ENCODE peak calls at places on chromosomes 6 and 20, in eight cellular contexts. R is neural progenitor cell, N is IMR-90, D is GM23248, V is Peyer's patch, K is aorta, O is NT2/D1, G is ovary. W is an unnamed sample. For H3K4me1 and H3K36me3, the result is how much of the 10 kb centered on the place peaks cover.

GRCh38 chr20:62685781-62686555 is 22.7 kb upstream of the NTSR1 start:
- DNase-seq in R (peak), N (no peak), D (no peak), V (peak), K (peak), O (no peak), G (no peak), W (no peak)

GRCh38 chr6:42407379-42407778 is 44.3 kb downstream of the TRERF1 start:
- DNase-seq in R (no peak), N (peak), D (peak), V (no peak), K (no peak), O (no peak), G (no peak), W (no peak)

GRCh38 chr6:45845546-45845945 is 170.1 kb downstream of the CLIC5 start:
- DNase-seq in R (no peak), N (no peak), D (peak), V (no peak), K (no peak), O (no peak), G (no peak), W (no peak)

GRCh38 chr20:62489186-62489939 is 13.6 kb upstream of the GATA5 start:
- DNase-seq in R (no peak), N (no peak), D (peak), V (no peak), K (no peak), O (no peak), G (no peak), W (no peak)

GRCh38 chr6:99979953-99980352 is 14.1 kb downstream of the MCHR2 start:
- DNase-seq in R (no peak), N (no peak), D (no peak), V (no peak), K (no peak), O (no peak), G (no peak), W (no peak)

GRCh38 chr6:168428863-168429262 is 12.1 kb upstream of the SMOC2 start:
- DNase-seq in R (no peak), N (no peak), D (no peak), V (no peak), K (no peak), O (no peak), G (no peak), W (no peak)

GRCh38 chr6:105810105-105810921 is 275.8 kb upstream of the PRDM1 start:
- DNase-seq in R (no peak), N (peak), D (peak), V (no peak), K (peak), O (peak), G (no peak), W (no peak)

GRCh38 chr20:43536817-43537440 is 21.9 kb upstream of the SGK2 start:
- DNase-seq in R (no peak), N (peak), D (peak), V (no peak), K (no peak), O (no peak), G (no peak), W (no peak)

GRCh38 chr6:165573671-165574070 is 89.4 kb downstream of the PDE10A start:
- DNase-seq in R (peak), N (peak), D (no peak), V (no peak), K (peak), O (no peak), G (peak), W (no peak)

GRCh38 chr6:3753228-3753795 is 1.8 kb upstream of the PXDC1 start:
- DNase-seq in R (no peak), N (no peak), D (no peak), V (no peak), K (no peak), O (no peak), G (no peak), W (no peak)

GRCh38 chr6:21740719-21741118 is 147.2 kb downstream of the SOX4 start:
- DNase-seq in R (peak), N (peak), D (no peak), V (no peak), K (no peak), O (no peak), G (no peak), W (no peak)

GRCh38 chr6:111761783-111762312 is 111.4 kb downstream of the FYN start:
- DNase-seq in R (peak), N (peak), D (no peak), V (peak), K (no peak), O (no peak), G (no peak), W (no peak)

GRCh38 chr6:130600880-130601341 is 226.3 kb upstream of the SMLR1 start:
- DNase-seq in R (no peak), N (peak), D (peak), V (no peak), K (no peak), O (peak), G (no peak), W (no peak)

GRCh38 chr6:148507774-148508173 is 165.1 kb downstream of the SASH1 start:
- DNase-seq in R (peak), N (peak), D (peak), V (no peak), K (no peak), O (no peak), G (no peak), W (no peak)

GRCh38 chr6:100309174-100309573 is 155.5 kb downstream of the SIM1 start:
- DNase-seq in R (no peak), N (no peak), D (no peak), V (no peak), K (no peak), O (no peak), G (no peak), W (no peak)

GRCh38 chr6:109800771-109801170 is 109.7 kb downstream of the FIG4 start:
- DNase-seq in R (no peak), N (no peak), D (no peak), V (no peak), K (no peak), O (no peak), G (no peak), W (no peak)

GRCh38 chr20:34999021-34999451 is 43.4 kb downstream of the MYH7B start:
- DNase-seq in R (no peak), N (no peak), D (no peak), V (no peak), K (no peak), O (no peak), G (no peak), W (no peak)

GRCh38 chr6:98835149-98836024 is 1.0 kb downstream of the POU3F2 start:
- DNase-seq in R (peak), N (no peak), D (no peak), V (no peak), K (peak), O (no peak), G (no peak), W (no peak)

GRCh38 chr6:139378882-139379341 is 4.5 kb upstream of the CITED2 start:
- DNase-seq in R (no peak), N (peak), D (peak), V (no peak), K (no peak), O (no peak), G (no peak), W (no peak)

GRCh38 chr6:121482004-121482693 is 46.7 kb downstream of the GJA1 start:
- DNase-seq in R (no peak), N (peak), D (peak), V (no peak), K (no peak), O (no peak), G (no peak), W (no peak)

GRCh38 chr20:31602430-31602778 is 2.7 kb upstream of the ID1 start:
- DNase-seq in R (no peak), N (no peak), D (no peak), V (no peak), K (no peak), O (no peak), G (no peak), W (no peak)

GRCh38 chr20:24787071-24787470 is 162.0 kb upstream of the CST7 start:
- DNase-seq in R (no peak), N (no peak), D (no peak), V (no peak), K (no peak), O (no peak), G (no peak), W (no peak)
- H3K4me1 ChIP-seq in R (under half), N (under half), D (under half), V (under half), K (under half), O (under half), G (under half), W (under half)

DNA sequence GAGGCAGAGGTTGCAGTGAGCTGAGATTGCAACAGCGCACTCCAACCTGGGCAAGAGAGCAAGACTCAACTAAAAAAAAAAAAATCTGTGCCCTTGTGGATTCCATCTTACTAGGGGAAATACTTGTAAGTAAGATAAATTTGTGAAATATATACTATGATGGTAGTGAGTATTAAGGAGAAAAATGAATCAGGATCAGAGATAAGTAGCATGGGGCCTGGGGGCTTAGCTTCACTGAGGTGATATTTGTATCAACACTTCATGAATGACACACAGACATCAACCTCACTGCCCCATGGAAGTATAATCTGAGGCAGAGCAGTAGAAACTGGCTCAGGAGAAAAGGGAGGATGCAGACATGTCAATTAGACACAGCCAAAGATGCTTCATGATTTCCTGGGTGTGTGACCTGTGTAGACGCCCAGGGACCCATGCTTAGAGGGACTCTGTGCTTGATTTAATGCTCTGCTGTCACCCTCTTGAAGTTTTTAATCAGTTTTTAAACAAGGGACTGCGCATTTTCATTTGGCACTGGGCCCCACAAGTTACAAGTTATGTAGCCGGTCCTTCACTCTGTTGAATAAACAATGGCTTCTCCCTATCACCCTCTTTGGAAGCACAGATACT is 41.9 kb downstream of the PCNA start:
- DNase-seq in R (no peak), N (no peak), D (peak), V (no peak), K (no peak), O (no peak), G (no peak), W (peak)
- H3K4me3 ChIP-seq in R (no peak), N (peak), D (peak), V (no peak), K (no peak), O (no peak), G (no peak), W (peak)

GRCh38 chr20:19129976-19130612 is 82.3 kb upstream of the SLC24A3 start:
- DNase-seq in R (no peak), N (no peak), D (no peak), V (no peak), K (no peak), O (no peak), G (no peak), W (no peak)
- H3K36me3 ChIP-seq in R (under half), N (under half), D (under half), V (under half), K (under half), O (under half), G (under half), W (under half)

GRCh38 chr6:134114918-134115714 is 62.7 kb upstream of the SLC2A12 start:
- DNase-seq in R (no peak), N (no peak), D (no peak), V (no peak), K (no peak), O (no peak), G (no peak), W (no peak)

GRCh38 chr6:134114489-134114888 is 62.1 kb upstream of the SLC2A12 start:
- DNase-seq in R (no peak), N (no peak), D (no peak), V (no peak), K (no peak), O (no peak), G (no peak), W (no peak)

GRCh38 chr6:134119481-134119880 is 67.1 kb upstream of the SLC2A12 start:
- DNase-seq in R (no peak), N (no peak), D (no peak), V (no peak), K (no peak), O (no peak), G (no peak), W (no peak)

GRCh38 chr6:134115715-134116074 is 63.3 kb upstream of the SLC2A12 start:
- DNase-seq in R (no peak), N (no peak), D (no peak), V (no peak), K (no peak), O (no peak), G (no peak), W (no peak)

GRCh38 chr6:134117409-134117808 is 65.0 kb upstream of the SLC2A12 start:
- DNase-seq in R (peak), N (peak), D (peak), V (no peak), K (no peak), O (no peak), G (no peak), W (no peak)
- H3K4me1 ChIP-seq in R (under half), N (under half), D (under half), V (under half), K (under half), O (under half), G (under half), W (under half)

GRCh38 chr20:51024761-51025160 is 1.9 kb upstream of the KCNG1 start:
- DNase-seq in R (no peak), N (no peak), D (no peak), V (no peak), K (no peak), O (no peak), G (no peak), W (no peak)

GRCh38 chr20:51022227-51022802 is 592 bp downstream of the KCNG1 start:
- DNase-seq in R (no peak), N (no peak), D (no peak), V (no peak), K (no peak), O (no peak), G (no peak), W (no peak)

GRCh38 chr20:51022803-51023616 is at the start of gene KCNG1:
- DNase-seq in R (peak), N (peak), D (peak), V (peak), K (peak), O (peak), G (no peak), W (no peak)

GRCh38 chr20:51021067-51022025 is 1.6 kb downstream of the KCNG1 start:
- DNase-seq in R (peak), N (peak), D (no peak), V (no peak), K (no peak), O (peak), G (no peak), W (no peak)

DNA sequence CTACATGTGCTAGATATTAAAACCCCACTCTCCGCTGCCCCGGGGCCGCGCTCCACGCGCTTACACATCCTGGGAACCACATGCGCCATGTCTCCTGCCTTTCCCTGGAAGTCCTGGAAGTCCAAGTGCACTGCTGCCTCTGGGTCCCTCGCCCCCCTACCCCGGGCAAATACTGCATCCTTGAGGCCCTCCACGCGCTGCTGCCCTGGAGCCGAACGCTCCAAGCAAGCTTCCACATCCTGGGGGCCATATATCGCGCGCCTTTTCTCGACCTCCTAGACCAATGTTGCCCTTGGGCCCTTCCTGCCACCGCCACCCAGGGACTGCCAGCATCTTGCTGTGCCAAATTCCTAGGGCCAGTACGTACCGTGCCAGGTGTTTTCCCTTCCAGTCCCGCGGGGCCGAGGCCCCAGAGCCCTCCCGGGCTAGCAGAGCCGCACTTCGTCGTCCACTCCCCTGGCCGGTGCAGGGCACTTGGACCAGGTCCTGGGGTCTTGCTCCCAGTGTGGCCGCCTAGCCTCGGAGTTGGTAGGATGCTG is 779 bp upstream of the KCNG1 start:
- DNase-seq in R (no peak), N (no peak), D (no peak), V (no peak), K (no peak), O (no peak), G (no peak), W (no peak)
- H3K4me3 ChIP-seq in R (peak), N (peak), D (peak), V (peak), K (no peak), O (peak), G (no peak), W (no peak)

W was measured in naive thymus-derived CD4-positive, alpha-beta T cell.